ENCODE peak calls at places on chromosomes 2 and 18, in four cellular contexts. N is ureter, B is NCI-H2171, J is H54. P is an unnamed sample.

GRCh38 chr18:48036641-48037421 is 106.4 kb upstream of the SMAD2 start:
- DNase-seq in N (peak), B (no peak), J (no peak), P (no peak)

GRCh38 chr2:152098033-152098797 is 629 bp downstream of the CACNB4 start:
- DNase-seq in N (peak), B (no peak), J (peak), P (no peak)

GRCh38 chr18:5463390-5463789 is 80.4 kb downstream of the EPB41L3 start:
- DNase-seq in N (no peak), B (no peak), J (no peak), P (peak)

GRCh38 chr2:17162721-17163120 is 355.5 kb downstream of the RAD51AP2 start:
- DNase-seq in N (no peak), B (no peak), J (no peak), P (no peak)

GRCh38 chr2:229708335-229708734 is 6.0 kb downstream of the DNER start:
- DNase-seq in N (no peak), B (no peak), J (no peak), P (no peak)

GRCh38 chr2:17719562-17720371 is 33.8 kb downstream of the SMC6 start:
- DNase-seq in N (no peak), B (no peak), J (no peak), P (no peak)

GRCh38 chr2:121664713-121665112 is 15.5 kb upstream of the CLASP1 start:
- DNase-seq in N (no peak), B (no peak), J (no peak), P (no peak)

GRCh38 chr2:198059800-198060199 is 255.4 kb downstream of the PLCL1 start:
- DNase-seq in N (no peak), B (no peak), J (no peak), P (no peak)

GRCh38 chr2:172021955-172022354 is 22.2 kb downstream of the METAP1D start:
- DNase-seq in N (no peak), B (peak), J (no peak), P (no peak)

GRCh38 chr2:177175917-177176668 is 36.5 kb upstream of the HNRNPA3 start:
- DNase-seq in N (no peak), B (no peak), J (no peak), P (no peak)

P was measured in Peyer's patch.